ENCODE peak calls at places on chromosomes 1 and 21, in six cellular contexts. U, K, J, Z, L and P are unnamed samples.
A peak's percentile ranks its signal among the peaks of the same experiment; 100 is the strongest.

GRCh38 chr1:14735861-14736260 is 137.4 kb downstream of the KAZN start:
- DNase-seq in Z (no peak), L (no peak), U (no peak), J (no peak), K (no peak), P (no peak)

GRCh38 chr1:109151146-109151545 is 37.2 kb downstream of the ELAPOR1 start:
- DNase-seq in J (no peak), Z (no peak), U (peak; percentile 74), K (peak; percentile 67), L (peak; percentile 2), P (no peak)

GRCh38 chr1:241838831-241839365 is 9.1 kb upstream of the EXO1 start:
- DNase-seq in Z (no peak), J (no peak), U (peak; percentile 42), L (no peak), K (no peak), P (no peak)

GRCh38 chr1:2226525-2227340 is 1.4 kb upstream of the SKI start:
- DNase-seq in J (peak; percentile 91), Z (no peak), K (no peak), L (no peak), U (no peak), P (peak; percentile 73)

GRCh38 chr1:35881850-35882273 is 1.1 kb upstream of the AGO1 start:
- DNase-seq in L (no peak), K (no peak), Z (no peak), J (no peak), U (peak; percentile 7), P (no peak)

GRCh38 chr1:97901017-97901658 is 19.7 kb downstream of the DPYD start:
- DNase-seq in L (no peak), K (no peak), Z (no peak), U (peak; percentile 61), J (no peak), P (no peak)

GRCh38 chr1:57796609-57797008 is 372.7 kb upstream of the DAB1 start:
- DNase-seq in U (no peak), K (no peak), L (no peak), Z (no peak), J (no peak), P (no peak)

GRCh38 chr1:172399369-172400072 is 21.0 kb upstream of the C1orf105 start:
- DNase-seq in U (peak; percentile 92), K (peak; percentile 28), Z (peak; percentile 78), L (peak; percentile 58), J (peak; percentile 89), P (no peak)

GRCh38 chr1:203408485-203409229 is 57.7 kb upstream of the FMOD start:
- DNase-seq in K (peak; percentile 60), L (no peak), Z (no peak), J (peak; percentile 98), U (peak; percentile 82), P (peak; percentile 47)

GRCh38 chr1:115496904-115497527 is 144.8 kb upstream of the VANGL1 start:
- DNase-seq in K (no peak), L (no peak), J (no peak), U (peak; percentile 58), Z (peak; percentile 14), P (no peak)

GRCh38 chr1:1435094-1435903 is at the start of gene VWA1:
- DNase-seq in Z (no peak), J (no peak), U (peak; percentile 58), K (peak; percentile 80), L (no peak), P (peak; percentile 80)

GRCh38 chr1:11924334-11925195 is 1.7 kb downstream of the KIAA2013 start:
- DNase-seq in K (no peak), Z (no peak), U (no peak), L (no peak), J (no peak), P (no peak)

GRCh38 chr1:33462449-33463164 is 9.8 kb upstream of the ZSCAN20 start:
- DNase-seq in J (no peak), L (no peak), K (no peak), Z (no peak), U (no peak), P (no peak)

GRCh38 chr1:205330161-205330560 is 8.6 kb upstream of the NUAK2 start:
- DNase-seq in L (no peak), Z (no peak), U (no peak), J (no peak), K (peak; percentile 40), P (no peak)

GRCh38 chr1:44807364-44808062 is 362 bp upstream of the DYNLT4 start:
- DNase-seq in L (peak; percentile 98), J (peak; percentile 100), K (peak; percentile 95), U (peak; percentile 99), Z (peak; percentile 90), P (peak; percentile 96)
- TF ChIP-seq POLR2A in L (peak; percentile 58), J (no peak), K (no peak), U (peak; percentile 78), Z (no peak), P (no peak)

DNA sequence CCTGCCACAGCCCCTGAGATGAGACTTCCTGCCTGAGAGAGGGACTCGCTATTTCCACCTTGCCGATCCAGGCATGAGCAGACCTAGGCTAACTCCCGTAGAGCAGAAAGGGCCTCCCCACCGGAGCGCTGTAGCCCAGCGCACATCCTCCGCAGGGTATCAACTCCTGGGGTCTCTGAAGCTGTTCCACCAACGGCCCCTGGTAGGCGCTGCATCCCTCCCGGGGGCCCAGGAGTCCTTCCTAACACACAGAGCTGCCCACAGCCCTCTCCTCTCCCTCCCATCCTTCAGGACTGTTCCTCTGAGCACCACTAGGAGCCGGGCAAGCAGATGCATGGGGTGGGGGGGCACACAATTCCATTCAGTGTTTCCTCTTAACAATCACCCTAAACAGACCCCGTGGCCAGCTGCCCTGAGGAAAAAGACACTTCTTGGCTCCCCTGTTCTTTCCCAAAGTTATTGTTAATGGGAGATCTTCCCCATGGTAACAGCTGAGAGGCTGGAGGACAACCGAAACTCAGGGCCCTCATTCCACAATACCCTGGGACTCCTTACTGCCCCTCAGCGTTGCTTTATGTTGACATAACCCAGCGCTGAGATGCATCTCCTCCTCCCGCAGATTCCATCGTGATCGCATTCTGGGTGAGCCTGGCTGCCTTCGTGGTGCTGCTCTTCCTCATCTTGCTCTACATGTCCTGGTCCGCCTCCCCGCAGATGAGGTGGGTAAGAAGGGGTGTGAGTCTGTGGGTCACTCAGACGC is 7.5 kb downstream of the MRAP start:
- DNase-seq in Z (no peak), J (no peak), L (no peak), K (no peak), U (no peak), P (no peak)
- TF ChIP-seq CTCF in Z (no peak), J (no peak), L (no peak), K (no peak), U (peak; percentile 12), P (no peak)

GRCh38 chr1:37288900-37289299 is 185.5 kb upstream of the ZC3H12A start:
- DNase-seq in J (no peak), L (no peak), U (no peak), Z (no peak), K (no peak), P (no peak)
- TF ChIP-seq POLR2A in J (no peak), L (no peak), U (no peak), Z (no peak), K (no peak), P (no peak)

DNA sequence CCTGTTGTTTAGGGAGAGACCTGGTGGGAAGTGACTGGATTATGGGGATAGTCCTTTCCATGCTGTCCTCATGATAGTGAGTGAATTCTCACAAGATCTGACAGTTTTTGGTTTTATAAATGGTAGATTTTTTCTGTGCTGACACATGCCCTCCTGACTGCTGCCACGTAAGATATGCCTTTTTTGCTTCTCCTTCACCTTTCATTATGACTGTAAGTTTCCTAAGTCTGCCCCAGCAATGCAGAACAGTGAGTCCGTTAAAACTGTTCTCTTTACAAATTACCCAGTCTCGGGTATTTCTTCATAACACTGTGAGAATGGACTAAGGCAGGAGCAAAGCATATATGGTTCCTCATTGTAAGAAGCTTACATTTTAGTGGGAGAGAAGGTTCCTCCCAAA is 1727.2 kb downstream of the NCAM2 start:
- DNase-seq in U (no peak), L (no peak), Z (no peak), K (no peak), J (no peak), P (no peak)
- TF ChIP-seq CTCF in U (no peak), L (no peak), Z (no peak), K (no peak), J (no peak), P (no peak)

GRCh38 chr1:93965888-93966287 is 56.7 kb upstream of the GCLM start:
- DNase-seq in Z (no peak), J (no peak), K (no peak), U (no peak), L (no peak), P (peak; percentile 84)

GRCh38 chr1:93963585-93963984 is 54.4 kb upstream of the GCLM start:
- DNase-seq in J (no peak), U (no peak), K (no peak), L (no peak), Z (peak; percentile 49), P (peak; percentile 92)

GRCh38 chr1:93965256-93965655 is 56.0 kb upstream of the GCLM start:
- DNase-seq in K (no peak), Z (no peak), L (no peak), U (no peak), J (no peak), P (no peak)

GRCh38 chr1:93964096-93964776 is 55.0 kb upstream of the GCLM start:
- DNase-seq in U (no peak), Z (no peak), K (no peak), L (no peak), J (no peak), P (no peak)

DNA sequence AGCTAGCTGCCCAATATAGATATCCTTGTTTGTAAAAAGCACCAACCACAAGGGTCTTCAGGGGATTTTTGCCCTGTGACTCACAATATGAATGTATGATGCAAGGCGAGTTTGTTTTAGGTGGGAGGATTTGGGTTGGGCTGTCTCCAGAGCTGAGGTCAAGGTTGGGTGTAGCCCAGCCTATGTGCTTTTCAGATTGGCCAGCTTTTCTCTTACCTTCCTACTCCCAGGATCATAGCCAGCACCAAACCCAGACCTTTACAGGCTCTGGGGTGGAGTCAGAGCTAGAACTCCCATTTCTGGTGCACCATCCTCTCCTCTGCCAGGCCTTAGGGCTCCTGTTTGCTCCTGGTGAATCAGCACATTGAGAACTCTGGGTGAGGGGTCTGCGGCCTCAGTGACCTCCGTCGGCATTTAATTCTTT is 55.6 kb upstream of the GCLM start:
- DNase-seq in U (peak; percentile 69), L (no peak), K (no peak), Z (peak; percentile 25), J (no peak), P (peak; percentile 63)
- TF ChIP-seq POLR2A in U (no peak), L (no peak), K (no peak), Z (no peak), J (no peak), P (peak; percentile 80)

GRCh38 chr1:178055093-178055492 is 38.8 kb upstream of the RASAL2 start:
- DNase-seq in L (no peak), K (no peak), U (no peak), J (no peak), Z (peak; percentile 66), P (peak; percentile 61)
- TF ChIP-seq CTCF in L (peak; percentile 59), K (no peak), U (no peak), J (no peak), Z (peak; percentile 66), P (peak; percentile 52)